ENCODE peak calls at places on chromosomes 12 and 14, in six cellular contexts. G is HT-29; H is neural crest cell; J is M059J; R is activated CD8-positive, alpha-beta memory T cell treated with anti-CD3 and anti-CD28 coated beads for 48 hours; V is CD4-positive, alpha-beta T cell. B is an unnamed sample.

GRCh38 chr12:105378821-105379400 is 48.4 kb downstream of the C12orf75 start:
- DNase-seq in G (peak; percentile 59), H (peak; percentile 9), J (peak; percentile 42), R (no peak), V (no peak), B (peak; percentile 40)

GRCh38 chr12:121531356-121531750 is 49.5 kb downstream of the KDM2B start:
- DNase-seq in G (no peak), H (no peak), J (no peak), R (no peak), V (no peak), B (no peak)

GRCh38 chr14:30848449-30849240 is 25.7 kb upstream of the COCH start:
- DNase-seq in G (no peak), H (no peak), J (no peak), R (no peak), V (no peak), B (no peak)

GRCh38 chr14:20428010-20428365 is 8.0 kb downstream of the KLHL33 start:
- DNase-seq in G (no peak), H (no peak), J (no peak), R (no peak), V (no peak), B (no peak)

GRCh38 chr12:116964740-116965090 is 54.0 kb downstream of the FBXW8 start:
- DNase-seq in G (no peak), H (no peak), J (no peak), R (no peak), V (no peak), B (no peak)

GRCh38 chr12:77947746-77948145 is 117.1 kb downstream of the NAV3 start:
- DNase-seq in G (no peak), H (no peak), J (no peak), R (no peak), V (no peak), B (no peak)

GRCh38 chr12:92039048-92039447 is 106.6 kb downstream of the BTG1 start:
- DNase-seq in G (no peak), H (no peak), J (peak; percentile 20), R (no peak), V (no peak), B (no peak)

GRCh38 chr14:37595809-37596595 is 573 bp downstream of the TTC6 start:
- DNase-seq in G (peak; percentile 87), H (no peak), J (peak; percentile 54), R (no peak), V (peak; percentile 20), B (no peak)

GRCh38 chr14:89386214-89386886 is 30.7 kb downstream of the FOXN3 start:
- DNase-seq in G (no peak), H (no peak), J (no peak), R (no peak), V (no peak), B (peak; percentile 53)

GRCh38 chr12:6584293-6584692 is 16.2 kb upstream of the NOP2 start:
- DNase-seq in G (no peak), H (no peak), J (no peak), R (no peak), V (no peak), B (no peak)

GRCh38 chr12:48814313-48815280 is 3.7 kb upstream of the CACNB3 start:
- DNase-seq in G (peak; percentile 85), H (peak; percentile 80), J (peak; percentile 72), R (peak; percentile 79), V (peak; percentile 45), B (peak; percentile 82)

GRCh38 chr12:122825773-122826724 is 9.2 kb upstream of the HIP1R start:
- DNase-seq in G (peak; percentile 43), H (no peak), J (peak; percentile 17), R (no peak), V (no peak), B (peak; percentile 7)

GRCh38 chr12:15151141-15152091 is 69.8 kb downstream of the RERG start:
- DNase-seq in G (peak; percentile 62), H (no peak), J (peak; percentile 19), R (no peak), V (no peak), B (peak; percentile 43)

GRCh38 chr14:61611880-61612630 is 83.3 kb upstream of the HIF1A start:
- DNase-seq in G (no peak), H (no peak), J (no peak), R (no peak), V (no peak), B (peak; percentile 59)

B was measured in foreskin fibroblast.